ENCODE peak calls at places on chromosomes 13 and 19, in nine cellular contexts. K, N, E, F, U, G, I, M and D are unnamed samples.

GRCh38 chr19:39951686-39952085 is 17.3 kb upstream of the FCGBP start:
- DNase-seq in K (peak; percentile 73), N (no peak), E (no peak), F (no peak), U (no peak), G (peak; percentile 61), I (no peak), M (no peak), D (peak; percentile 19)

GRCh38 chr19:47865166-47865565 is 6.1 kb downstream of the TPRX2 start:
- DNase-seq in K (peak; percentile 34), N (no peak), E (no peak), F (no peak), U (no peak), G (no peak), I (no peak), M (no peak), D (no peak)

GRCh38 chr13:102680842-102681725 is 13.8 kb downstream of the METTL21C start:
- DNase-seq in K (no peak), N (no peak), E (no peak), F (no peak), U (no peak), G (peak; percentile 30), I (no peak), M (no peak), D (peak; percentile 5)

GRCh38 chr19:34994643-34995471 is 5.3 kb upstream of the GRAMD1A start:
- DNase-seq in K (peak; percentile 89), N (no peak), E (peak; percentile 87), F (no peak), U (peak; percentile 65), G (no peak), I (no peak), M (peak; percentile 32), D (peak; percentile 61)

GRCh38 chr13:96431044-96431581 is 341.2 kb downstream of the HS6ST3 start:
- DNase-seq in K (no peak), N (no peak), E (no peak), F (no peak), U (no peak), G (no peak), I (no peak), M (no peak), D (no peak)

GRCh38 chr19:33376423-33376822 is 2.9 kb downstream of the CEBPG start:
- DNase-seq in K (peak; percentile 89), N (no peak), E (peak; percentile 83), F (no peak), U (peak; percentile 94), G (peak; percentile 87), I (peak; percentile 55), M (no peak), D (peak; percentile 96)

GRCh38 chr13:83825676-83826075 is 56.6 kb downstream of the SLITRK1 start:
- DNase-seq in K (no peak), N (no peak), E (no peak), F (no peak), U (no peak), G (no peak), I (no peak), M (no peak), D (no peak)

GRCh38 chr13:28586585-28587540 is 72.1 kb upstream of the POMP start:
- DNase-seq in K (no peak), N (no peak), E (no peak), F (peak; percentile 8), U (no peak), G (no peak), I (no peak), M (peak; percentile 59), D (no peak)

GRCh38 chr19:588093-588742 is 1.5 kb upstream of the HCN2 start:
- DNase-seq in K (peak; percentile 99), N (peak; percentile 72), E (no peak), F (peak; percentile 78), U (peak; percentile 71), G (peak; percentile 72), I (no peak), M (peak; percentile 96), D (peak; percentile 51)

GRCh38 chr13:109408596-109409382 is 377.6 kb downstream of the IRS2 start:
- DNase-seq in K (no peak), N (no peak), E (peak; percentile 68), F (no peak), U (no peak), G (no peak), I (no peak), M (no peak), D (no peak)

GRCh38 chr13:42720116-42720857 is 61.1 kb upstream of the FAM216B start:
- DNase-seq in K (peak; percentile 62), N (no peak), E (no peak), F (no peak), U (peak; percentile 67), G (peak; percentile 99), I (peak; percentile 55), M (no peak), D (peak; percentile 51)

GRCh38 chr19:7391218-7391670 is 42.5 kb downstream of the ARHGEF18 start:
- DNase-seq in K (peak; percentile 76), N (no peak), E (no peak), F (no peak), U (peak; percentile 85), G (peak; percentile 77), I (peak; percentile 82), M (no peak), D (peak; percentile 92)

GRCh38 chr19:44718441-44719261 is 19.7 kb downstream of the CEACAM16 start:
- DNase-seq in K (peak; percentile 79), N (no peak), E (peak; percentile 88), F (peak; percentile 86), U (peak; percentile 70), G (peak; percentile 56), I (no peak), M (peak; percentile 91), D (peak; percentile 84)

GRCh38 chr13:72599148-72599743 is 128.2 kb downstream of the MZT1 start:
- DNase-seq in K (no peak), N (no peak), E (no peak), F (peak; percentile 16), U (no peak), G (no peak), I (no peak), M (no peak), D (no peak)

GRCh38 chr19:29667390-29667783 is 2.1 kb downstream of the PLEKHF1 start:
- DNase-seq in K (peak; percentile 43), N (no peak), E (no peak), F (no peak), U (peak; percentile 42), G (no peak), I (no peak), M (no peak), D (no peak)
- H3K4me1 ChIP-seq in K (peaks cover 50% of the 10 kb centered on the region), N (peaks cover 59% of the 10 kb centered on the region), E (no peaks in the 10 kb centered on the region), F (peaks cover 6% of the 10 kb centered on the region), U (peaks cover 39% of the 10 kb centered on the region), G (peaks cover 28% of the 10 kb centered on the region), I (peaks cover 65% of the 10 kb centered on the region), M (peaks cover 4% of the 10 kb centered on the region), D (no peaks in the 10 kb centered on the region)

DNA sequence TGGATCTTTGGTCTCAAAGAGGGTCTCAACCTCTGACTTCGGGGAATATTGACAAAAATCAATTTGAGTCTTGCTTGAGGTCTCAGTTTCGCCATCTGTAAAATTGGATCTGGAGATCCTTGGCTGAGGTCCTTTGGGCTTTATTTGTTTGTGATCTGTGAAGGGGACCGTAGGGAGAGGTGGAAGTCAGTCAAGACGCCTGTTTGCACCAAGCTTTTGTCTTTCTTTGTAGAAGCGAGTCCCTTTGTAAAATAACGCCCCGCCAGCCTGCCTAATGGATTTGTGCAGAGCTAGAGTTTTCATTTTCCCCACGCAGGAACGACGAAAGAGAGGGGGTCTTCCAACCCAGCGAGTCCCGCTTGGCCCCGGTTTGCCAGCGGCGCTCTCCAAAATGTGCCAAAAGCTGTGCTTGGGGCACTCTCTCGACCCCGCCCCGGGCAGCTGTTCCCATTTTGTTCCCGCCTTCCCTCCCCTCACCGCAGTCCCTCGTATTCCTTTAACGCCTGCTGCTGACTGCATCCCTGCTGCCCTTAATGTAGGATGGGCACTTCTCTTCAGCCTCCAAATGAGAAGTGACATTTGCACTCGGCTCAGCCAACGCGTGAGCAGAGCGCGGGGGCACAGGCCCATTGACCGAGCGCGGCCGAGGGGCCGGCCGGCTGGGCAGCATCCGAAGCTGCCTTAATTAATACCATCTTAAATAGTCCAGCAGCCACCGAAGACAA is 13.0 kb downstream of the ZIC5 start:
- DNase-seq in K (no peak), N (no peak), E (no peak), F (no peak), U (no peak), G (no peak), I (no peak), M (peak; percentile 84), D (no peak)
- H3K27me3 ChIP-seq in K (peaks cover 96% of the 10 kb centered on the region), N (peaks cover 83% of the 10 kb centered on the region), E (peaks cover 73% of the 10 kb centered on the region), F (peaks cover 4% of the 10 kb centered on the region), U (peaks cover 69% of the 10 kb centered on the region), G (peaks cover 84% of the 10 kb centered on the region), I (peaks cover 86% of the 10 kb centered on the region), M (peaks cover 82% of the 10 kb centered on the region), D (peaks cover 6% of the 10 kb centered on the region)

GRCh38 chr19:18474366-18474887 is 36.5 kb upstream of the ISYNA1 start:
- DNase-seq in K (peak; percentile 14), N (no peak), E (no peak), F (no peak), U (no peak), G (no peak), I (no peak), M (no peak), D (no peak)
- H3K4me1 ChIP-seq in K (peaks cover 11% of the 10 kb centered on the region), N (peaks cover 53% of the 10 kb centered on the region), E (no peaks in the 10 kb centered on the region), F (no peaks in the 10 kb centered on the region), U (peaks cover 78% of the 10 kb centered on the region), G (peaks cover 25% of the 10 kb centered on the region), I (peaks cover 18% of the 10 kb centered on the region), M (no peaks in the 10 kb centered on the region), D (no peaks in the 10 kb centered on the region)

GRCh38 chr19:55165952-55166529 is 372 bp downstream of the DNAAF3 start:
- DNase-seq in K (peak; percentile 97), N (no peak), E (no peak), F (peak; percentile 80), U (peak; percentile 78), G (peak; percentile 56), I (no peak), M (peak; percentile 95), D (peak; percentile 69)

GRCh38 chr19:55161571-55162322 is 4.2 kb upstream of the TNNI3 start:
- DNase-seq in K (peak; percentile 52), N (no peak), E (no peak), F (no peak), U (no peak), G (no peak), I (no peak), M (peak; percentile 65), D (no peak)

GRCh38 chr19:55169136-55169535 is 2.7 kb upstream of the DNAAF3 start:
- DNase-seq in K (peak; percentile 65), N (no peak), E (no peak), F (no peak), U (no peak), G (no peak), I (no peak), M (no peak), D (no peak)

GRCh38 chr19:55171440-55171839 is 5.0 kb upstream of the DNAAF3 start:
- DNase-seq in K (no peak), N (no peak), E (no peak), F (no peak), U (no peak), G (no peak), I (no peak), M (no peak), D (no peak)

DNA sequence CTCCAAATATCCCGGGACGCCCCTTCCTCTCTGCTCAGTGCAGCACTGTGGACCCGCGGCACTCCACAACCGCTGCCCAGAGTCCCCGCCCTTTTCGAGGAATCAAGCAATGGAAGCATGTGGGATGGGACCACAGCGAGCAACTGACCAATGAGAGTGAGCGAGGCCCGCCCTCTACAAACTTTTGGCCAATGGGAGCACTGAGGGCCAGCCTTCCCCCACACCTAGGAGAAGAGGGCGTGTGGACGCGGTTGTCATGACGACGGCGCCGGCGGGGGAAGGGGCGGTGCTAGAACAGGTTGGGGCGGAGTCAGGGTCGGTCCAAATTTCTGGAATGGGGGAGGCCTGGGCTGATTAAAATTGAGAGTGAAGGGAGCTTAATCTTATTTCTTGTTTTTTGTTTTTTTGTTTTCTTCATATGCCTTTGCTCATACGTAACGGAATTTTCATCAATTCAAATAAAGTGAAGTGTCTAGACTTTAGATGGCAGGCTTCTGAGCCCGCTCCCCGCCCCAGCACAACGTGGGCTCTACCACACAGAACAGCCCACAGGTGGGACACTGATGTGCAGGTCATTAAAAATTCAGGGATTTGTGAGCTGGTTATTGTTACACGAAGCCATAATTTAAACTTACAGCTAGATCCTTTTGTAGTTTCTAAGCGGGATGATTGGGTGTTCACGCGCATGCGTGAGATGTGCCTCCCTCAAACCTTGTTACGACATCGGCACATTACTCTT is at the start of gene DNAAF3:
- DNase-seq in K (peak; percentile 100), N (peak; percentile 64), E (peak; percentile 97), F (peak; percentile 95), U (peak; percentile 93), G (peak; percentile 96), I (peak; percentile 93), M (peak; percentile 99), D (peak; percentile 97)
- H3K27me3 ChIP-seq in K (peaks cover 14% of the 10 kb centered on the region), N (peaks cover 40% of the 10 kb centered on the region), E (peaks cover 8% of the 10 kb centered on the region), F (no peaks in the 10 kb centered on the region), U (peaks cover 24% of the 10 kb centered on the region), G (peaks cover 19% of the 10 kb centered on the region), I (no peaks in the 10 kb centered on the region), M (peaks cover 30% of the 10 kb centered on the region), D (peaks cover 25% of the 10 kb centered on the region)